ENCODE peak calls at places on chromosome 21, in five cellular contexts. One of them, this sample, is unnamed.

GRCh38 chr21:31837613-31838390 is 35.0 kb upstream of the HUNK start:
- DNase-seq in MCF 10A: no peak
- DNase-seq in naive thymus-derived CD4-positive, alpha-beta T cell: no peak
- DNase-seq in hypothalamus: no peak
- DNase-seq in stimulated activated CD4-positive, alpha-beta T cell treated with anti-CD3 and anti-CD28 coated beads, TNF-alpha, amount 100 ng/mL, for 24 hours: no peak
- DNase-seq in this sample: no peak

GRCh38 chr21:26920055-26920454 is 46.8 kb downstream of the ADAMTS5 start:
- DNase-seq in MCF 10A: peak
- DNase-seq in naive thymus-derived CD4-positive, alpha-beta T cell: no peak
- DNase-seq in hypothalamus: no peak
- DNase-seq in stimulated activated CD4-positive, alpha-beta T cell treated with anti-CD3 and anti-CD28 coated beads, TNF-alpha, amount 100 ng/mL, for 24 hours: no peak
- DNase-seq in this sample: no peak

GRCh38 chr21:44965251-44966022 is 25.6 kb downstream of the SLX9 start:
- DNase-seq in MCF 10A: no peak
- DNase-seq in naive thymus-derived CD4-positive, alpha-beta T cell: no peak
- DNase-seq in hypothalamus: no peak
- DNase-seq in stimulated activated CD4-positive, alpha-beta T cell treated with anti-CD3 and anti-CD28 coated beads, TNF-alpha, amount 100 ng/mL, for 24 hours: peak
- DNase-seq in this sample: no peak

GRCh38 chr21:45220714-45221113 is 67.0 kb downstream of the POFUT2 start:
- DNase-seq in MCF 10A: no peak
- DNase-seq in naive thymus-derived CD4-positive, alpha-beta T cell: no peak
- DNase-seq in hypothalamus: no peak
- DNase-seq in stimulated activated CD4-positive, alpha-beta T cell treated with anti-CD3 and anti-CD28 coated beads, TNF-alpha, amount 100 ng/mL, for 24 hours: no peak
- DNase-seq in this sample: no peak

GRCh38 chr21:36028127-36029069 is 31.9 kb downstream of the SETD4 start:
- DNase-seq in MCF 10A: peak
- DNase-seq in naive thymus-derived CD4-positive, alpha-beta T cell: peak
- DNase-seq in hypothalamus: peak
- DNase-seq in stimulated activated CD4-positive, alpha-beta T cell treated with anti-CD3 and anti-CD28 coated beads, TNF-alpha, amount 100 ng/mL, for 24 hours: peak
- DNase-seq in this sample: peak

GRCh38 chr21:30733026-30733425 is 14.0 kb downstream of the KRTAP21-2 start:
- DNase-seq in MCF 10A: peak
- DNase-seq in naive thymus-derived CD4-positive, alpha-beta T cell: no peak
- DNase-seq in hypothalamus: no peak
- DNase-seq in stimulated activated CD4-positive, alpha-beta T cell treated with anti-CD3 and anti-CD28 coated beads, TNF-alpha, amount 100 ng/mL, for 24 hours: no peak
- DNase-seq in this sample: no peak

GRCh38 chr21:30340714-30341573 is 3.5 kb upstream of the KRTAP27-1 start:
- DNase-seq in MCF 10A: peak
- DNase-seq in naive thymus-derived CD4-positive, alpha-beta T cell: no peak
- DNase-seq in hypothalamus: no peak
- DNase-seq in stimulated activated CD4-positive, alpha-beta T cell treated with anti-CD3 and anti-CD28 coated beads, TNF-alpha, amount 100 ng/mL, for 24 hours: peak
- DNase-seq in this sample: no peak

GRCh38 chr21:35208810-35209517 is 159.9 kb upstream of the RUNX1 start:
- DNase-seq in MCF 10A: no peak
- DNase-seq in naive thymus-derived CD4-positive, alpha-beta T cell: no peak
- DNase-seq in hypothalamus: no peak
- DNase-seq in stimulated activated CD4-positive, alpha-beta T cell treated with anti-CD3 and anti-CD28 coated beads, TNF-alpha, amount 100 ng/mL, for 24 hours: no peak
- DNase-seq in this sample: no peak

GRCh38 chr21:32256873-32257620 is 21.8 kb downstream of the MIS18A start:
- DNase-seq in MCF 10A: peak
- DNase-seq in naive thymus-derived CD4-positive, alpha-beta T cell: no peak
- DNase-seq in hypothalamus: peak
- DNase-seq in stimulated activated CD4-positive, alpha-beta T cell treated with anti-CD3 and anti-CD28 coated beads, TNF-alpha, amount 100 ng/mL, for 24 hours: no peak
- DNase-seq in this sample: peak

GRCh38 chr21:33428669-33429068 is 25.5 kb downstream of the IFNGR2 start:
- DNase-seq in MCF 10A: peak
- DNase-seq in naive thymus-derived CD4-positive, alpha-beta T cell: no peak
- DNase-seq in hypothalamus: no peak
- DNase-seq in stimulated activated CD4-positive, alpha-beta T cell treated with anti-CD3 and anti-CD28 coated beads, TNF-alpha, amount 100 ng/mL, for 24 hours: no peak
- DNase-seq in this sample: peak

GRCh38 chr21:35512321-35512720 is 463.2 kb upstream of the RUNX1 start:
- DNase-seq in MCF 10A: no peak
- DNase-seq in naive thymus-derived CD4-positive, alpha-beta T cell: no peak
- DNase-seq in hypothalamus: no peak
- DNase-seq in stimulated activated CD4-positive, alpha-beta T cell treated with anti-CD3 and anti-CD28 coated beads, TNF-alpha, amount 100 ng/mL, for 24 hours: no peak
- DNase-seq in this sample: no peak

GRCh38 chr21:46196733-46197132 is 12.5 kb upstream of the SPATC1L start:
- DNase-seq in MCF 10A: no peak
- DNase-seq in naive thymus-derived CD4-positive, alpha-beta T cell: no peak
- DNase-seq in hypothalamus: no peak
- DNase-seq in stimulated activated CD4-positive, alpha-beta T cell treated with anti-CD3 and anti-CD28 coated beads, TNF-alpha, amount 100 ng/mL, for 24 hours: no peak
- DNase-seq in this sample: peak

GRCh38 chr21:33598051-33598450 is 9.6 kb upstream of the DONSON start:
- DNase-seq in MCF 10A: no peak
- DNase-seq in naive thymus-derived CD4-positive, alpha-beta T cell: no peak
- DNase-seq in hypothalamus: no peak
- DNase-seq in stimulated activated CD4-positive, alpha-beta T cell treated with anti-CD3 and anti-CD28 coated beads, TNF-alpha, amount 100 ng/mL, for 24 hours: no peak
- DNase-seq in this sample: no peak

GRCh38 chr21:26148071-26148470 is 22.5 kb downstream of the APP start:
- DNase-seq in MCF 10A: no peak
- DNase-seq in naive thymus-derived CD4-positive, alpha-beta T cell: peak
- DNase-seq in hypothalamus: no peak
- DNase-seq in stimulated activated CD4-positive, alpha-beta T cell treated with anti-CD3 and anti-CD28 coated beads, TNF-alpha, amount 100 ng/mL, for 24 hours: no peak
- DNase-seq in this sample: no peak

GRCh38 chr21:36992671-36993070 is 13.8 kb upstream of the RIPPLY3 start:
- DNase-seq in MCF 10A: no peak
- DNase-seq in naive thymus-derived CD4-positive, alpha-beta T cell: no peak
- DNase-seq in hypothalamus: no peak
- DNase-seq in stimulated activated CD4-positive, alpha-beta T cell treated with anti-CD3 and anti-CD28 coated beads, TNF-alpha, amount 100 ng/mL, for 24 hours: no peak
- DNase-seq in this sample: no peak

GRCh38 chr21:45328198-45329087 is 40.7 kb upstream of the POFUT2 start:
- DNase-seq in MCF 10A: no peak
- DNase-seq in naive thymus-derived CD4-positive, alpha-beta T cell: no peak
- DNase-seq in hypothalamus: no peak
- DNase-seq in stimulated activated CD4-positive, alpha-beta T cell treated with anti-CD3 and anti-CD28 coated beads, TNF-alpha, amount 100 ng/mL, for 24 hours: no peak
- DNase-seq in this sample: no peak

GRCh38 chr21:31914472-31914871 is 41.7 kb downstream of the HUNK start:
- DNase-seq in MCF 10A: no peak
- DNase-seq in naive thymus-derived CD4-positive, alpha-beta T cell: no peak
- DNase-seq in hypothalamus: no peak
- DNase-seq in stimulated activated CD4-positive, alpha-beta T cell treated with anti-CD3 and anti-CD28 coated beads, TNF-alpha, amount 100 ng/mL, for 24 hours: no peak
- DNase-seq in this sample: no peak

GRCh38 chr21:34705032-34705431 is 36.2 kb downstream of the CLIC6 start:
- DNase-seq in MCF 10A: no peak
- DNase-seq in naive thymus-derived CD4-positive, alpha-beta T cell: no peak
- DNase-seq in hypothalamus: no peak
- DNase-seq in stimulated activated CD4-positive, alpha-beta T cell treated with anti-CD3 and anti-CD28 coated beads, TNF-alpha, amount 100 ng/mL, for 24 hours: no peak
- DNase-seq in this sample: no peak

GRCh38 chr21:39641827-39642450 is 29.2 kb downstream of the B3GALT5 start:
- DNase-seq in MCF 10A: no peak
- DNase-seq in naive thymus-derived CD4-positive, alpha-beta T cell: no peak
- DNase-seq in hypothalamus: no peak
- DNase-seq in stimulated activated CD4-positive, alpha-beta T cell treated with anti-CD3 and anti-CD28 coated beads, TNF-alpha, amount 100 ng/mL, for 24 hours: no peak
- DNase-seq in this sample: no peak

GRCh38 chr21:34352556-34352955 is 11.2 kb upstream of the KCNE2 start:
- DNase-seq in MCF 10A: no peak
- DNase-seq in naive thymus-derived CD4-positive, alpha-beta T cell: no peak
- DNase-seq in hypothalamus: no peak
- DNase-seq in stimulated activated CD4-positive, alpha-beta T cell treated with anti-CD3 and anti-CD28 coated beads, TNF-alpha, amount 100 ng/mL, for 24 hours: no peak
- DNase-seq in this sample: no peak

GRCh38 chr21:40270134-40270533 is 402.9 kb downstream of the PCP4 start:
- DNase-seq in MCF 10A: no peak
- DNase-seq in naive thymus-derived CD4-positive, alpha-beta T cell: no peak
- DNase-seq in hypothalamus: no peak
- DNase-seq in stimulated activated CD4-positive, alpha-beta T cell treated with anti-CD3 and anti-CD28 coated beads, TNF-alpha, amount 100 ng/mL, for 24 hours: no peak
- DNase-seq in this sample: no peak

GRCh38 chr21:41529769-41530168 is 21.8 kb upstream of the TMPRSS2 start:
- DNase-seq in MCF 10A: no peak
- DNase-seq in naive thymus-derived CD4-positive, alpha-beta T cell: no peak
- DNase-seq in hypothalamus: no peak
- DNase-seq in stimulated activated CD4-positive, alpha-beta T cell treated with anti-CD3 and anti-CD28 coated beads, TNF-alpha, amount 100 ng/mL, for 24 hours: no peak
- DNase-seq in this sample: no peak

GRCh38 chr21:45406801-45407628 is 2.0 kb downstream of the COL18A1 start:
- DNase-seq in MCF 10A: no peak
- DNase-seq in naive thymus-derived CD4-positive, alpha-beta T cell: no peak
- DNase-seq in hypothalamus: no peak
- DNase-seq in stimulated activated CD4-positive, alpha-beta T cell treated with anti-CD3 and anti-CD28 coated beads, TNF-alpha, amount 100 ng/mL, for 24 hours: no peak
- DNase-seq in this sample: no peak

GRCh38 chr21:34345091-34345871 is 18.5 kb upstream of the KCNE2 start:
- DNase-seq in MCF 10A: no peak
- DNase-seq in naive thymus-derived CD4-positive, alpha-beta T cell: no peak
- DNase-seq in hypothalamus: no peak
- DNase-seq in stimulated activated CD4-positive, alpha-beta T cell treated with anti-CD3 and anti-CD28 coated beads, TNF-alpha, amount 100 ng/mL, for 24 hours: no peak
- DNase-seq in this sample: no peak

GRCh38 chr21:31351438-31351837 is 7.4 kb upstream of the TIAM1 start:
- DNase-seq in MCF 10A: peak
- DNase-seq in naive thymus-derived CD4-positive, alpha-beta T cell: no peak
- DNase-seq in hypothalamus: no peak
- DNase-seq in stimulated activated CD4-positive, alpha-beta T cell treated with anti-CD3 and anti-CD28 coated beads, TNF-alpha, amount 100 ng/mL, for 24 hours: no peak
- DNase-seq in this sample: no peak

GRCh38 chr21:45992311-45993209 is 11.0 kb downstream of the COL6A1 start:
- DNase-seq in MCF 10A: no peak
- DNase-seq in naive thymus-derived CD4-positive, alpha-beta T cell: no peak
- DNase-seq in hypothalamus: no peak
- DNase-seq in stimulated activated CD4-positive, alpha-beta T cell treated with anti-CD3 and anti-CD28 coated beads, TNF-alpha, amount 100 ng/mL, for 24 hours: no peak
- DNase-seq in this sample: peak

GRCh38 chr21:46208761-46209721 is 19.5 kb downstream of the LSS start:
- DNase-seq in MCF 10A: no peak
- DNase-seq in naive thymus-derived CD4-positive, alpha-beta T cell: no peak
- DNase-seq in hypothalamus: no peak
- DNase-seq in stimulated activated CD4-positive, alpha-beta T cell treated with anti-CD3 and anti-CD28 coated beads, TNF-alpha, amount 100 ng/mL, for 24 hours: no peak
- DNase-seq in this sample: peak

GRCh38 chr21:37153193-37153934 is 80.3 kb downstream of the TTC3 start:
- DNase-seq in MCF 10A: peak
- DNase-seq in naive thymus-derived CD4-positive, alpha-beta T cell: no peak
- DNase-seq in hypothalamus: no peak
- DNase-seq in stimulated activated CD4-positive, alpha-beta T cell treated with anti-CD3 and anti-CD28 coated beads, TNF-alpha, amount 100 ng/mL, for 24 hours: no peak
- DNase-seq in this sample: no peak

GRCh38 chr21:17466166-17466565 is 46.7 kb upstream of the CXADR start:
- DNase-seq in MCF 10A: peak
- DNase-seq in naive thymus-derived CD4-positive, alpha-beta T cell: no peak
- DNase-seq in hypothalamus: no peak
- DNase-seq in stimulated activated CD4-positive, alpha-beta T cell treated with anti-CD3 and anti-CD28 coated beads, TNF-alpha, amount 100 ng/mL, for 24 hours: no peak
- DNase-seq in this sample: no peak

GRCh38 chr21:45112371-45112770 is 38.0 kb downstream of the ADARB1 start:
- DNase-seq in MCF 10A: no peak
- DNase-seq in naive thymus-derived CD4-positive, alpha-beta T cell: no peak
- DNase-seq in hypothalamus: no peak
- DNase-seq in stimulated activated CD4-positive, alpha-beta T cell treated with anti-CD3 and anti-CD28 coated beads, TNF-alpha, amount 100 ng/mL, for 24 hours: no peak
- DNase-seq in this sample: no peak

GRCh38 chr21:35521293-35521692 is 472.2 kb upstream of the RUNX1 start:
- DNase-seq in MCF 10A: no peak
- DNase-seq in naive thymus-derived CD4-positive, alpha-beta T cell: no peak
- DNase-seq in hypothalamus: no peak
- DNase-seq in stimulated activated CD4-positive, alpha-beta T cell treated with anti-CD3 and anti-CD28 coated beads, TNF-alpha, amount 100 ng/mL, for 24 hours: no peak
- DNase-seq in this sample: no peak

GRCh38 chr21:43210454-43211084 is 41.8 kb downstream of the CRYAA start:
- DNase-seq in MCF 10A: no peak
- DNase-seq in naive thymus-derived CD4-positive, alpha-beta T cell: no peak
- DNase-seq in hypothalamus: no peak
- DNase-seq in stimulated activated CD4-positive, alpha-beta T cell treated with anti-CD3 and anti-CD28 coated beads, TNF-alpha, amount 100 ng/mL, for 24 hours: no peak
- DNase-seq in this sample: peak

GRCh38 chr21:24445517-24445916 is 1161.8 kb downstream of the MRPL39 start:
- DNase-seq in MCF 10A: no peak
- DNase-seq in naive thymus-derived CD4-positive, alpha-beta T cell: no peak
- DNase-seq in hypothalamus: no peak
- DNase-seq in stimulated activated CD4-positive, alpha-beta T cell treated with anti-CD3 and anti-CD28 coated beads, TNF-alpha, amount 100 ng/mL, for 24 hours: no peak
- DNase-seq in this sample: no peak

GRCh38 chr21:37799193-37800121 is 116.8 kb downstream of the KCNJ6 start:
- DNase-seq in MCF 10A: no peak
- DNase-seq in naive thymus-derived CD4-positive, alpha-beta T cell: no peak
- DNase-seq in hypothalamus: no peak
- DNase-seq in stimulated activated CD4-positive, alpha-beta T cell treated with anti-CD3 and anti-CD28 coated beads, TNF-alpha, amount 100 ng/mL, for 24 hours: no peak
- DNase-seq in this sample: no peak

GRCh38 chr21:43814215-43815106 is 25.1 kb downstream of the RRP1 start:
- DNase-seq in MCF 10A: no peak
- DNase-seq in naive thymus-derived CD4-positive, alpha-beta T cell: no peak
- DNase-seq in hypothalamus: no peak
- DNase-seq in stimulated activated CD4-positive, alpha-beta T cell treated with anti-CD3 and anti-CD28 coated beads, TNF-alpha, amount 100 ng/mL, for 24 hours: no peak
- DNase-seq in this sample: no peak

GRCh38 chr21:46055863-46056281 is 42.0 kb upstream of the COL6A2 start:
- DNase-seq in MCF 10A: no peak
- DNase-seq in naive thymus-derived CD4-positive, alpha-beta T cell: no peak
- DNase-seq in hypothalamus: no peak
- DNase-seq in stimulated activated CD4-positive, alpha-beta T cell treated with anti-CD3 and anti-CD28 coated beads, TNF-alpha, amount 100 ng/mL, for 24 hours: no peak
- DNase-seq in this sample: no peak

GRCh38 chr21:38346286-38346685 is 89.5 kb downstream of the KCNJ15 start:
- DNase-seq in MCF 10A: no peak
- DNase-seq in naive thymus-derived CD4-positive, alpha-beta T cell: no peak
- DNase-seq in hypothalamus: no peak
- DNase-seq in stimulated activated CD4-positive, alpha-beta T cell treated with anti-CD3 and anti-CD28 coated beads, TNF-alpha, amount 100 ng/mL, for 24 hours: no peak
- DNase-seq in this sample: no peak

GRCh38 chr21:33847586-33848251 is 67.9 kb downstream of the ATP5PO start:
- DNase-seq in MCF 10A: no peak
- DNase-seq in naive thymus-derived CD4-positive, alpha-beta T cell: no peak
- DNase-seq in hypothalamus: no peak
- DNase-seq in stimulated activated CD4-positive, alpha-beta T cell treated with anti-CD3 and anti-CD28 coated beads, TNF-alpha, amount 100 ng/mL, for 24 hours: no peak
- DNase-seq in this sample: no peak

This sample was measured in breast epithelium.